ENCODE peak calls at places on chromosomes 13 and 19, in eight cellular contexts. One of them, this sample, is unnamed.

GRCh38 chr13:25237083-25237482 is 50.2 kb downstream of the MTMR6 start:
- DNase-seq in left ventricle myocardium inferior: no peak
- DNase-seq in endodermal cell: no peak
- DNase-seq in thoracic aorta: no peak
- DNase-seq in CD8-positive, alpha-beta T cell: no peak
- DNase-seq in fibroblast of lung: no peak
- DNase-seq in breast epithelium: no peak
- DNase-seq in adrenal gland: no peak
- DNase-seq in this sample: no peak

GRCh38 chr13:74657765-74658164 is 523.6 kb upstream of the KLF12 start:
- DNase-seq in fibroblast of lung: no peak
- DNase-seq in thoracic aorta: no peak
- DNase-seq in left ventricle myocardium inferior: no peak
- DNase-seq in CD8-positive, alpha-beta T cell: no peak
- DNase-seq in breast epithelium: no peak
- DNase-seq in endodermal cell: no peak
- DNase-seq in adrenal gland: no peak
- DNase-seq in this sample: no peak

GRCh38 chr13:102825921-102826706 is 19.7 kb upstream of the ERCC5 start:
- DNase-seq in CD8-positive, alpha-beta T cell: no peak
- DNase-seq in fibroblast of lung: peak; percentile 90
- DNase-seq in endodermal cell: no peak
- DNase-seq in breast epithelium: no peak
- DNase-seq in left ventricle myocardium inferior: no peak
- DNase-seq in adrenal gland: no peak
- DNase-seq in thoracic aorta: no peak
- DNase-seq in this sample: no peak

GRCh38 chr19:3599776-3600183 is 6.9 kb downstream of the TBXA2R start:
- DNase-seq in fibroblast of lung: no peak
- DNase-seq in endodermal cell: peak; percentile 81
- DNase-seq in thoracic aorta: no peak
- DNase-seq in breast epithelium: no peak
- DNase-seq in left ventricle myocardium inferior: no peak
- DNase-seq in CD8-positive, alpha-beta T cell: no peak
- DNase-seq in adrenal gland: no peak
- DNase-seq in this sample: no peak

GRCh38 chr19:31498781-31499180 is 149.5 kb upstream of the TSHZ3 start:
- DNase-seq in endodermal cell: no peak
- DNase-seq in left ventricle myocardium inferior: no peak
- DNase-seq in adrenal gland: no peak
- DNase-seq in thoracic aorta: no peak
- DNase-seq in breast epithelium: no peak
- DNase-seq in fibroblast of lung: no peak
- DNase-seq in CD8-positive, alpha-beta T cell: no peak
- DNase-seq in this sample: no peak

GRCh38 chr19:8206147-8207087 is 2.8 kb upstream of the CERS4 start:
- DNase-seq in left ventricle myocardium inferior: no peak
- DNase-seq in CD8-positive, alpha-beta T cell: no peak
- DNase-seq in adrenal gland: no peak
- DNase-seq in thoracic aorta: no peak
- DNase-seq in endodermal cell: peak; percentile 71
- DNase-seq in fibroblast of lung: no peak
- DNase-seq in breast epithelium: no peak
- DNase-seq in this sample: no peak

GRCh38 chr19:661427-662196 is 1.4 kb downstream of the RNF126 start:
- DNase-seq in CD8-positive, alpha-beta T cell: peak; percentile 42
- DNase-seq in fibroblast of lung: no peak
- DNase-seq in thoracic aorta: no peak
- DNase-seq in left ventricle myocardium inferior: no peak
- DNase-seq in endodermal cell: peak; percentile 49
- DNase-seq in breast epithelium: no peak
- DNase-seq in adrenal gland: peak; percentile 54
- DNase-seq in this sample: peak; percentile 58

GRCh38 chr13:101399365-101399764 is 16.9 kb downstream of the NALCN start:
- DNase-seq in fibroblast of lung: no peak
- DNase-seq in left ventricle myocardium inferior: no peak
- DNase-seq in endodermal cell: no peak
- DNase-seq in breast epithelium: no peak
- DNase-seq in CD8-positive, alpha-beta T cell: no peak
- DNase-seq in thoracic aorta: no peak
- DNase-seq in adrenal gland: no peak
- DNase-seq in this sample: no peak

GRCh38 chr13:19152403-19152802 is 29.2 kb downstream of the TUBA3C start:
- DNase-seq in fibroblast of lung: no peak
- DNase-seq in left ventricle myocardium inferior: no peak
- DNase-seq in endodermal cell: no peak
- DNase-seq in thoracic aorta: no peak
- DNase-seq in adrenal gland: no peak
- DNase-seq in CD8-positive, alpha-beta T cell: no peak
- DNase-seq in breast epithelium: no peak
- DNase-seq in this sample: no peak
- H3K9me3 ChIP-seq in fibroblast of lung: no peaks in the 10 kb centered on the region
- H3K9me3 ChIP-seq in left ventricle myocardium inferior: peaks cover 8% of the 10 kb centered on the region
- H3K9me3 ChIP-seq in endodermal cell: peaks cover 62% of the 10 kb centered on the region
- H3K9me3 ChIP-seq in thoracic aorta: no peaks in the 10 kb centered on the region
- H3K9me3 ChIP-seq in adrenal gland: no peaks in the 10 kb centered on the region
- H3K9me3 ChIP-seq in CD8-positive, alpha-beta T cell: no peaks in the 10 kb centered on the region
- H3K9me3 ChIP-seq in breast epithelium: peaks cover 32% of the 10 kb centered on the region
- H3K9me3 ChIP-seq in this sample: no peaks in the 10 kb centered on the region

GRCh38 chr13:98433654-98434053 is 143.3 kb downstream of the STK24 start:
- DNase-seq in fibroblast of lung: no peak
- DNase-seq in left ventricle myocardium inferior: no peak
- DNase-seq in CD8-positive, alpha-beta T cell: no peak
- DNase-seq in endodermal cell: no peak
- DNase-seq in breast epithelium: no peak
- DNase-seq in thoracic aorta: no peak
- DNase-seq in adrenal gland: no peak
- DNase-seq in this sample: no peak

GRCh38 chr13:98436379-98436909 is 140.5 kb downstream of the STK24 start:
- DNase-seq in breast epithelium: no peak
- DNase-seq in fibroblast of lung: no peak
- DNase-seq in left ventricle myocardium inferior: no peak
- DNase-seq in CD8-positive, alpha-beta T cell: no peak
- DNase-seq in endodermal cell: no peak
- DNase-seq in adrenal gland: no peak
- DNase-seq in thoracic aorta: no peak
- DNase-seq in this sample: no peak

GRCh38 chr13:98435356-98435755 is 141.6 kb downstream of the STK24 start:
- DNase-seq in CD8-positive, alpha-beta T cell: no peak
- DNase-seq in adrenal gland: no peak
- DNase-seq in left ventricle myocardium inferior: no peak
- DNase-seq in fibroblast of lung: no peak
- DNase-seq in endodermal cell: no peak
- DNase-seq in breast epithelium: no peak
- DNase-seq in thoracic aorta: no peak
- DNase-seq in this sample: no peak

GRCh38 chr13:98432638-98433037 is 144.3 kb downstream of the STK24 start:
- DNase-seq in endodermal cell: no peak
- DNase-seq in breast epithelium: no peak
- DNase-seq in thoracic aorta: no peak
- DNase-seq in adrenal gland: no peak
- DNase-seq in fibroblast of lung: no peak
- DNase-seq in CD8-positive, alpha-beta T cell: no peak
- DNase-seq in left ventricle myocardium inferior: no peak
- DNase-seq in this sample: no peak

GRCh38 chr13:98434060-98434459 is 142.8 kb downstream of the STK24 start:
- DNase-seq in fibroblast of lung: no peak
- DNase-seq in breast epithelium: no peak
- DNase-seq in adrenal gland: no peak
- DNase-seq in thoracic aorta: no peak
- DNase-seq in left ventricle myocardium inferior: no peak
- DNase-seq in CD8-positive, alpha-beta T cell: no peak
- DNase-seq in endodermal cell: no peak
- DNase-seq in this sample: no peak
- H3K9me3 ChIP-seq in fibroblast of lung: no peaks in the 10 kb centered on the region
- H3K9me3 ChIP-seq in breast epithelium: no peaks in the 10 kb centered on the region
- H3K9me3 ChIP-seq in adrenal gland: no peaks in the 10 kb centered on the region
- H3K9me3 ChIP-seq in thoracic aorta: no peaks in the 10 kb centered on the region
- H3K9me3 ChIP-seq in left ventricle myocardium inferior: no peaks in the 10 kb centered on the region
- H3K9me3 ChIP-seq in CD8-positive, alpha-beta T cell: no peaks in the 10 kb centered on the region
- H3K9me3 ChIP-seq in endodermal cell: no peaks in the 10 kb centered on the region
- H3K9me3 ChIP-seq in this sample: no peaks in the 10 kb centered on the region

DNA sequence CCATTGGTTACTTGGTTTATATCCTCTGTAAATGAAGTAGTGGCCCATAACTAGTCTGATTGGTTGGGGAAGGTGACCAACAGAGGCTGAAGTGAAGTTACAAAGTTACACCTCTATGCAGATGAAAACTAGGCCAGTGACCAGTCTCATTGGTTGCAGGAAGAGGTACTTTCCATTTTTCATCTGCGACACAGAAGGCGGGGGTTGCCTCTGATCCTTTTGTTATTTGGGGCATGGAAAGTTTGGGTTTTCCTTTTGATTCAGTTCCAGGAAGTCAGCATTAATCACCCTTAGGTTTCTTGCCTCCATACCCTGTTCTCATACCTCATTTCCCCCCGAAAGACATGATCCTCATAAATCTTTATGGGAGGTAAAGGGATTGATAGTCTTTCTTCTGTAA is 20.2 kb downstream of the ZNF544 start:
- DNase-seq in adrenal gland: no peak
- DNase-seq in thoracic aorta: no peak
- DNase-seq in CD8-positive, alpha-beta T cell: no peak
- DNase-seq in breast epithelium: no peak
- DNase-seq in endodermal cell: no peak
- DNase-seq in fibroblast of lung: no peak
- DNase-seq in left ventricle myocardium inferior: no peak
- DNase-seq in this sample: no peak
- H3K9me3 ChIP-seq in adrenal gland: no peaks in the 10 kb centered on the region
- H3K9me3 ChIP-seq in thoracic aorta: peaks cover 100% of the 10 kb centered on the region
- H3K9me3 ChIP-seq in CD8-positive, alpha-beta T cell: peaks cover 51% of the 10 kb centered on the region
- H3K9me3 ChIP-seq in breast epithelium: peaks cover 100% of the 10 kb centered on the region
- H3K9me3 ChIP-seq in endodermal cell: peaks cover 99% of the 10 kb centered on the region
- H3K9me3 ChIP-seq in fibroblast of lung: peaks cover 4% of the 10 kb centered on the region
- H3K9me3 ChIP-seq in left ventricle myocardium inferior: peaks cover 100% of the 10 kb centered on the region
- H3K9me3 ChIP-seq in this sample: peaks cover 26% of the 10 kb centered on the region

GRCh38 chr19:53525922-53526321 is 12.0 kb upstream of the ZNF331 start:
- DNase-seq in breast epithelium: no peak
- DNase-seq in adrenal gland: no peak
- DNase-seq in fibroblast of lung: no peak
- DNase-seq in thoracic aorta: no peak
- DNase-seq in left ventricle myocardium inferior: no peak
- DNase-seq in endodermal cell: no peak
- DNase-seq in CD8-positive, alpha-beta T cell: no peak
- DNase-seq in this sample: no peak
- H3K9me3 ChIP-seq in breast epithelium: peaks cover 12% of the 10 kb centered on the region
- H3K9me3 ChIP-seq in adrenal gland: no peaks in the 10 kb centered on the region
- H3K9me3 ChIP-seq in fibroblast of lung: no peaks in the 10 kb centered on the region
- H3K9me3 ChIP-seq in thoracic aorta: peaks cover 9% of the 10 kb centered on the region
- H3K9me3 ChIP-seq in left ventricle myocardium inferior: peaks cover 19% of the 10 kb centered on the region
- H3K9me3 ChIP-seq in endodermal cell: peaks cover 16% of the 10 kb centered on the region
- H3K9me3 ChIP-seq in CD8-positive, alpha-beta T cell: peaks cover 6% of the 10 kb centered on the region
- H3K9me3 ChIP-seq in this sample: peaks cover 7% of the 10 kb centered on the region

GRCh38 chr19:36652958-36653357 is 13.7 kb downstream of the ZNF461 start:
- DNase-seq in thoracic aorta: no peak
- DNase-seq in endodermal cell: no peak
- DNase-seq in CD8-positive, alpha-beta T cell: no peak
- DNase-seq in breast epithelium: no peak
- DNase-seq in left ventricle myocardium inferior: no peak
- DNase-seq in adrenal gland: no peak
- DNase-seq in fibroblast of lung: no peak
- DNase-seq in this sample: no peak
- H3K9me3 ChIP-seq in thoracic aorta: peaks cover 77% of the 10 kb centered on the region
- H3K9me3 ChIP-seq in endodermal cell: peaks cover 94% of the 10 kb centered on the region
- H3K9me3 ChIP-seq in CD8-positive, alpha-beta T cell: peaks cover 33% of the 10 kb centered on the region
- H3K9me3 ChIP-seq in breast epithelium: peaks cover 97% of the 10 kb centered on the region
- H3K9me3 ChIP-seq in left ventricle myocardium inferior: peaks cover 99% of the 10 kb centered on the region
- H3K9me3 ChIP-seq in adrenal gland: peaks cover 8% of the 10 kb centered on the region
- H3K9me3 ChIP-seq in fibroblast of lung: no peaks in the 10 kb centered on the region
- H3K9me3 ChIP-seq in this sample: peaks cover 31% of the 10 kb centered on the region